ENCODE peak calls at places on chromosomes 1 and 21, in eight cellular contexts. J is stomach; R is fibroblast of the aortic adventitia; I is aorta; F is RWPE2; B is CD8-positive, alpha-beta T cell; D is thoracic aorta; A is AG04450. S is an unnamed sample.

GRCh38 chr1:227886503-227886961 is 61.2 kb downstream of the WNT9A start:
- DNase-seq in J (peak), D (no peak), B (peak), F (peak), I (peak), A (no peak), R (no peak), S (no peak)

GRCh38 chr1:111157425-111157824 is 17.4 kb downstream of the CEPT1 start:
- DNase-seq in F (no peak), D (no peak), J (no peak), A (no peak), B (no peak), I (no peak), R (no peak), S (no peak)

GRCh38 chr1:3084154-3084553 is 15.2 kb downstream of the PRDM16 start:
- DNase-seq in R (no peak), A (no peak), D (no peak), I (no peak), F (no peak), J (no peak), B (no peak), S (no peak)

GRCh38 chr1:5273280-5274003 is 619.0 kb downstream of the AJAP1 start:
- DNase-seq in R (no peak), B (no peak), I (no peak), F (no peak), A (no peak), J (no peak), D (no peak), S (no peak)

GRCh38 chr21:25708467-25709065 is 26.1 kb downstream of the ATP5PF start:
- DNase-seq in F (no peak), I (no peak), B (peak), D (no peak), R (peak), J (peak), A (peak), S (peak)

GRCh38 chr21:15065381-15066230 is 806 bp upstream of the NRIP1 start:
- DNase-seq in J (peak), D (peak), F (peak), R (peak), A (peak), B (peak), I (peak), S (peak)

GRCh38 chr1:184393924-184394323 is 7.1 kb downstream of the C1orf21 start:
- DNase-seq in J (no peak), B (no peak), I (no peak), D (no peak), A (no peak), F (no peak), R (peak), S (no peak)

GRCh38 chr21:46217511-46218196 is 10.9 kb downstream of the LSS start:
- DNase-seq in A (no peak), B (no peak), D (no peak), R (no peak), J (no peak), F (peak), I (peak), S (no peak)

GRCh38 chr1:25770541-25771245 is 29.3 kb upstream of the SELENON start:
- DNase-seq in R (no peak), I (no peak), B (no peak), A (no peak), D (no peak), F (no peak), J (no peak), S (no peak)

GRCh38 chr1:230572121-230573083 is 69.9 kb upstream of the COG2 start:
- DNase-seq in B (no peak), F (no peak), A (no peak), D (no peak), J (peak), I (no peak), R (no peak), S (peak)
- H3K4me3 ChIP-seq in B (no peak), F (no peak), A (no peak), D (no peak), J (no peak), I (no peak), R (no peak), S (no peak)

GRCh38 chr1:90705910-90706309 is 11.2 kb downstream of the BARHL2 start:
- DNase-seq in D (no peak), A (no peak), B (no peak), R (no peak), I (no peak), J (no peak), F (no peak), S (no peak)

GRCh38 chr1:90707363-90707710 is 9.8 kb downstream of the BARHL2 start:
- DNase-seq in I (peak), A (no peak), F (no peak), J (peak), D (no peak), R (peak), B (peak), S (no peak)

GRCh38 chr1:90706437-90707362 is 10.4 kb downstream of the BARHL2 start:
- DNase-seq in B (no peak), A (no peak), I (peak), R (no peak), J (no peak), D (no peak), F (no peak), S (no peak)

GRCh38 chr1:90708236-90708786 is 8.8 kb downstream of the BARHL2 start:
- DNase-seq in A (no peak), I (no peak), F (no peak), R (no peak), D (no peak), J (no peak), B (no peak), S (no peak)

GRCh38 chr1:90704817-90705216 is 12.3 kb downstream of the BARHL2 start:
- DNase-seq in A (no peak), B (no peak), I (no peak), R (no peak), F (no peak), J (no peak), D (no peak), S (no peak)
- H3K4me3 ChIP-seq in A (no peak), B (no peak), I (no peak), R (no peak), F (no peak), J (no peak), D (no peak), S (no peak)

GRCh38 chr1:18109756-18110597 is 2.4 kb downstream of the IGSF21 start:
- DNase-seq in B (no peak), A (no peak), D (no peak), F (no peak), J (peak), I (no peak), R (no peak), S (no peak)

GRCh38 chr1:18111605-18112297 is 4.2 kb downstream of the IGSF21 start:
- DNase-seq in F (no peak), I (no peak), J (no peak), A (no peak), D (no peak), B (no peak), R (no peak), S (no peak)

GRCh38 chr1:18110598-18110939 is 3.0 kb downstream of the IGSF21 start:
- DNase-seq in D (no peak), F (no peak), I (no peak), J (no peak), B (no peak), R (no peak), A (no peak), S (no peak)

GRCh38 chr1:18112611-18113010 is 5.0 kb downstream of the IGSF21 start:
- DNase-seq in R (no peak), D (no peak), J (no peak), A (no peak), B (no peak), I (peak), F (no peak), S (no peak)

DNA sequence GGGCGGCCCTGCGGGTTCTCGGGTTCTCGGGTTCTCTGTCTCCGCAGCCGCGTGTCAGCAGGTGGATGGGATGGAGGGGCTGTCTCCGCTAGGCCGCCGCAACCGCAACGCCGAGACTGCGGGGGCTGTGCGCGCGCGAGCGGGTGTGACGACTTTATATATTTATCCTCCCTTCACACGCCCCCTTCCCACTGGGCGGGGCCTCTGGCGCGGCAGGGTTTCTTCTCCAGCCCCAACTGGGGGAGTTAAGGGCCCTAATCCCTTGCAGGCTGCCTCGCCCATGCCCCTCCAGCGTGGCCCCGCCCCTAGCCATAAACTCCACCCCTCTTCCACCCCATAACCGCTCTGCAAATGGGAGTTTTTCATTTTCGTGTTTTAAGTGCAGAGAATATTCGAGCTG is 3.4 kb downstream of the IGSF21 start:
- DNase-seq in I (no peak), B (no peak), J (no peak), R (no peak), A (no peak), F (no peak), D (no peak), S (no peak)
- H3K4me3 ChIP-seq in I (no peak), B (no peak), J (peak), R (no peak), A (no peak), F (no peak), D (peak), S (no peak)

DNA sequence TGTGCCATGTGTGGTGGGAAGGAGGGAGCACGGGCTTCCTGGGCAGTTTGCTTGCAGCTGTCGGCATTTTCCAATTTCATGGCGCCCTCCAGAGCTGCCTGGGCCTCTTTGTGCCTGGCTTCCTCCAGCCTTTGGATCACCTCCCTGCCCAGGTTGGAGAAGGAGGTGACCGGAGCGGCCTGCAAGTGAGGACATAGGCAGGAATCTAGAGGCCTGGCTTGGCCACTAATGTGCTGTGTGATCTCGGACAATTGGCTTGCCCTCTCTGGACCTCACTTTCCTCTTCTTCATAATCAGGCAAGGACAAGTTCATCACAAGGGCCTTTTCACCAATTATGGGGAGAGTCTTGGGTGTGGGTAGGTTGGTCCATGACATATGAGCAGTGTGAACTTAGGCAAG is 245.1 kb downstream of the MATN1 start:
- DNase-seq in R (no peak), B (no peak), J (peak), F (peak), A (no peak), D (no peak), I (peak), S (no peak)
- H3K4me3 ChIP-seq in R (no peak), B (no peak), J (no peak), F (no peak), A (no peak), D (no peak), I (no peak), S (no peak)

DNA sequence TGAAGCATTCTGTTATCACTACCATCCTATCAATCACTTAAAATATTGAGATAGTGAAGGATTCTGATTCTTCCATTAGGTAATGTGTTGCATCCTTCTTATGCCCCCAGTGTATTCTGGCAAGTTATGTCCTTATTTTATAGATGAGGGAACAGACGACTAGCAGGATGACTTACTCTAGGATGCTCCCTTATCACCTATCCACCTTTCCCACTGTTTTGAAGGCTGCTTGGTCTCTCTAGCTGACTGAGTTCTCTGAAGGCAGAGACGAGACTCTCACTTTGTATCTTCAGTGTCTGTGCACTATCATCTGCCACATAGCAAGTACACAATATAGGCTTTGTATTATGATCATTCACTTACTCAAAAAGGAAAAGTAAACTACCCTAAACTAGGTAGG is 4.0 kb downstream of the GLUL start:
- DNase-seq in D (no peak), A (no peak), J (no peak), I (no peak), F (no peak), R (no peak), B (no peak), S (no peak)
- H3K4me3 ChIP-seq in D (peak), A (no peak), J (peak), I (no peak), F (no peak), R (no peak), B (no peak), S (no peak)

GRCh38 chr1:2050793-2051682 is 827 bp downstream of the PRKCZ start:
- DNase-seq in J (peak), D (no peak), F (no peak), A (no peak), B (no peak), I (no peak), R (no peak), S (no peak)

GRCh38 chr1:2052756-2053155 is 2.5 kb downstream of the PRKCZ start:
- DNase-seq in I (no peak), J (no peak), R (no peak), B (no peak), F (no peak), A (no peak), D (no peak), S (no peak)

GRCh38 chr1:2053217-2053616 is 3.0 kb downstream of the PRKCZ start:
- DNase-seq in J (no peak), A (no peak), R (no peak), I (no peak), F (no peak), B (no peak), D (no peak), S (no peak)

GRCh38 chr1:2050482-2050792 is 226 bp downstream of the PRKCZ start:
- DNase-seq in R (no peak), I (no peak), D (no peak), J (no peak), A (no peak), F (no peak), B (no peak), S (no peak)

GRCh38 chr1:2052096-2052569 is 1.9 kb downstream of the PRKCZ start:
- DNase-seq in F (no peak), R (no peak), B (no peak), D (no peak), I (no peak), A (no peak), J (no peak), S (no peak)
- H3K4me3 ChIP-seq in F (no peak), R (no peak), B (no peak), D (no peak), I (no peak), A (no peak), J (peak), S (no peak)

S was measured in skeletal muscle cell.